ENCODE peak calls at places on chromosomes 2 and 18, in seven cellular contexts. X, D, G, A, Z, B and I are unnamed samples.

GRCh38 chr2:45763256-45763655 is 111.8 kb downstream of the PRKCE start:
- DNase-seq in X (peak; percentile 76), D (no peak), G (no peak), A (no peak), Z (no peak), B (no peak), I (no peak)

GRCh38 chr2:197075754-197076337 is 149.3 kb upstream of the PGAP1 start:
- DNase-seq in X (no peak), D (peak; percentile 24), G (no peak), A (no peak), Z (no peak), B (no peak), I (peak; percentile 10)

GRCh38 chr18:9914334-9914583 is 443 bp downstream of the VAPA start:
- DNase-seq in X (no peak), D (no peak), G (peak; percentile 84), A (no peak), Z (no peak), B (no peak), I (no peak)

GRCh38 chr2:24856791-24857211 is 63.2 kb downstream of the ADCY3 start:
- DNase-seq in X (no peak), D (no peak), G (no peak), A (no peak), Z (no peak), B (no peak), I (no peak)

GRCh38 chr18:74895686-74896085 is 298.0 kb downstream of the ZNF407 start:
- DNase-seq in X (peak; percentile 70), D (no peak), G (no peak), A (no peak), Z (no peak), B (no peak), I (peak; percentile 7)

GRCh38 chr2:221965806-221966205 is 333.0 kb downstream of the PAX3 start:
- DNase-seq in X (no peak), D (no peak), G (no peak), A (no peak), Z (no peak), B (no peak), I (no peak)

GRCh38 chr2:219299372-219299760 is 9.8 kb downstream of the PTPRN start:
- DNase-seq in X (no peak), D (no peak), G (no peak), A (no peak), Z (no peak), B (no peak), I (no peak)

GRCh38 chr2:149307014-149307413 is 23.4 kb upstream of the LYPD6 start:
- DNase-seq in X (no peak), D (no peak), G (peak; percentile 49), A (no peak), Z (no peak), B (no peak), I (no peak)

GRCh38 chr2:207746131-207746530 is 23.6 kb downstream of the FZD5 start:
- DNase-seq in X (peak; percentile 79), D (peak; percentile 76), G (peak; percentile 64), A (peak; percentile 41), Z (no peak), B (no peak), I (peak; percentile 85)

GRCh38 chr2:135685361-135685760 is 56.3 kb upstream of the UBXN4 start:
- DNase-seq in X (peak; percentile 64), D (no peak), G (no peak), A (no peak), Z (no peak), B (no peak), I (no peak)

GRCh38 chr2:18630101-18630500 is 40.7 kb upstream of the NT5C1B start:
- DNase-seq in X (peak; percentile 71), D (no peak), G (no peak), A (no peak), Z (no peak), B (no peak), I (no peak)

GRCh38 chr18:54888933-54889332 is 60.7 kb downstream of the RAB27B start:
- DNase-seq in X (peak; percentile 79), D (no peak), G (no peak), A (no peak), Z (no peak), B (no peak), I (no peak)

DNA sequence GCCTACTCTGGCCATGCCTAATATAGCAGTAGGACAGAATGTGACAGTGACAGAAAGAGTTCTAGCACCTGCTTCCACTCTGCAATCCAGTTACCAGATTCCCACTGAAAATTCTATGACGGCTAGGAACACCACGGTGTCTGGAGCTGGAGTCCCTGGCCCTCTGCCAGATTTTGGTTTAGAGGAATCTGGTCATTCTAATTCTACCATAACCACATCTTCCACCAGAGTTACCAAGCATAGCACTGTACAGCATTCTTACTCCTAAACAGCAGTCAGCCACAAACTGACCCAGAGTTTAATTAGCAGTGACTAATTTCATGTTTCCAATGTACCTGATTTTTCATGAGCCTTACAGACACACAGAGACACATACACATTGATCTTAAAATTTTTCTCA is 45.2 kb upstream of the TTR start:
- DNase-seq in X (no peak), D (no peak), G (no peak), A (no peak), Z (no peak), B (no peak), I (no peak)
- TF ChIP-seq RFX5 in X (no peak), D (no peak), G (no peak), A (no peak), Z (no peak), B (no peak), I (no peak)

GRCh38 chr2:234166521-234166920 is 116.0 kb downstream of the SPP2 start:
- DNase-seq in X (no peak), D (no peak), G (no peak), A (no peak), Z (no peak), B (no peak), I (no peak)
- TF ChIP-seq RFX5 in X (no peak), D (no peak), G (no peak), A (no peak), Z (no peak), B (no peak), I (no peak)

DNA sequence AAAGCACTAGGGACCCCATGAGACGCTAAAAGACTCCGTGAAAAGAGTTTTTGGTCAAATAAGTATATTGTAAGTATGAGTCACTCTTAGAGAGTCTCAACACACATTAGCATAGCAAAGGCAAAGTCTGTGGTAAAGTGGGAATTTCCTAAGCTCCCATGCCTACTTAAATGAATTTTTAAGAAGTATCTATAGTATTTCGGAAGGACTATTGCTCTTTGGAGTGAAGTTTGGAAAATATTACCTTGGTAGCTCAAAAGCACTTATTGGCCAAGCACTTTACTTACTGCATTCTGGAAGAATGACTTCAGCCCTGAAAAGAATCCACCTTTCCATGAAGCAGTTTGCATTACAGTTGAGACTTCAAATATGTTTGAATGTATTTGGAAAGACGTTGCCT is 57.1 kb downstream of the CAVIN2 start:
- DNase-seq in X (peak; percentile 71), D (no peak), G (no peak), A (no peak), Z (no peak), B (no peak), I (no peak)
- TF ChIP-seq RFX5 in X (no peak), D (no peak), G (no peak), A (no peak), Z (no peak), B (no peak), I (no peak)

DNA sequence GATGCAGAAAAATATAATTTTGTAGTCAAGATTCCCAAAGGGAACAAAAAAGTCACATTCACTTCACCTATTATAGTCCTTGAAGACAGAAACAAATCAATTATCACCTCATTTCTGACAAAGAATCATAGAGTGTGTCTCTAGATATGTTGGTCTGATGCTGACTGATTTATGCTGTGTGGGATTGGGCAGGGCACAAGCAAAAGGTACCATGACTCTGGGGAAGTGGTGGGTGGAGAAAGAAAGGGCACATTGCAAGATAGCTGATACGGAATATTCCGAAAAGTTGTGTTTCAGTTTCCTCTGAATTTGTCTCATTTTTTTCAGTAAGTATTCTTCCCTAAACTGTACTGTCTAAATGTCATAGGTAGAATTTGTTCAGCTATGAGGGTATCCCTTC is 268.0 kb downstream of the MREG start:
- DNase-seq in X (no peak), D (no peak), G (no peak), A (no peak), Z (no peak), B (no peak), I (no peak)
- TF ChIP-seq RFX5 in X (no peak), D (no peak), G (no peak), A (no peak), Z (no peak), B (no peak), I (no peak)

GRCh38 chr2:5227062-5227699 is 465.0 kb upstream of the SOX11 start:
- DNase-seq in X (no peak), D (no peak), G (no peak), A (no peak), Z (no peak), B (no peak), I (no peak)
- TF ChIP-seq RFX5 in X (no peak), D (no peak), G (no peak), A (no peak), Z (no peak), B (no peak), I (no peak)

DNA sequence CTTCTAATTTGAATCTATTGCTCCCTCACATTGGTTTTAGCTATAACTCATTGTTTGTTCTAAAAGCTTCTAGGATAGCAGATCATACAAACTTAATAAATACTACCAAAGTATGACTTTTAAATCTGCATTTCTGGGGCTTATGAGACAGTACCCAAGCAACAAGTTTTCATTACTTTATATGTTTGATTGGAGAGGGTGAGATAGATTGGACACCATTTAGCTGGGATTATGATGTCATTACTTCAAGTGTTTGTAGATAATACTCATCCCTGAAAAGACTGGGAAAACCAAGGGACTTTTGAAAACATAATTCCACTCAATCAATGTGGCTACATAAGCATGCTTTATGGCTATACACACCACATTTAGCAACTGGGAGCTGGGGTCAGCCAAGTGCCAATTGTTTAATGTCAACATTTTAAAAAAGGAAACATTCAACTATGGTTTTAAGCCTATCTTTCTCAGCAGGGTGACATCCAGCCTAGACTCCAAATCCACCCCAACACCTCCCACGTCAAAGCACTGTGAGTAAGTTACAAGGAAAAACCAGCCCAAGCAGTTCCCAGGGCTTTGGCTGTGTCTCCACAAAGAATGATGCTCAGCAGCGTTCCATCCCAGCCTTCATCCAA is 119.9 kb downstream of the ETAA1 start:
- DNase-seq in X (peak; percentile 98), D (no peak), G (no peak), A (no peak), Z (no peak), B (no peak), I (no peak)
- TF ChIP-seq RFX5 in X (no peak), D (no peak), G (no peak), A (no peak), Z (no peak), B (no peak), I (no peak)

GRCh38 chr2:20093263-20094141 is 42.1 kb upstream of the LAPTM4A start:
- DNase-seq in X (peak; percentile 82), D (peak; percentile 61), G (peak; percentile 88), A (peak; percentile 76), Z (peak; percentile 59), B (no peak), I (peak; percentile 95)
- TF ChIP-seq RFX5 in X (no peak), D (no peak), G (no peak), A (no peak), Z (no peak), B (no peak), I (peak; percentile 58)